ENCODE peak calls at places on chromosomes 5 and 9, in seven cellular contexts. S is IMR-90, O is mesendoderm, Y is trophoblast cell, K is neuronal stem cell, W is H9, E is mesenchymal stem cell. J is an unnamed sample.

GRCh38 chr9:112890106-112891081 is at the start of gene SLC46A2:
- DNase-seq in S (no peak), O (peak; percentile 16), Y (peak; percentile 17), K (no peak), W (peak; percentile 69), E (no peak), J (peak; percentile 60)

GRCh38 chr9:113454914-113455761 is 8.4 kb upstream of the RGS3 start:
- DNase-seq in S (peak; percentile 93), O (peak; percentile 96), Y (peak; percentile 89), K (no peak), W (no peak), E (peak; percentile 87), J (no peak)

GRCh38 chr5:62960781-62961180 is 382.2 kb downstream of the LRRC70 start:
- DNase-seq in S (no peak), O (no peak), Y (no peak), K (no peak), W (no peak), E (no peak), J (no peak)

GRCh38 chr5:109868737-109869136 is 179.0 kb downstream of the MAN2A1 start:
- DNase-seq in S (peak; percentile 57), O (no peak), Y (no peak), K (no peak), W (no peak), E (no peak), J (no peak)

GRCh38 chr9:116421006-116421538 is 266.0 kb upstream of the TRIM32 start:
- DNase-seq in S (peak; percentile 56), O (no peak), Y (no peak), K (no peak), W (no peak), E (no peak), J (no peak)

GRCh38 chr9:91785403-91785917 is 164.6 kb downstream of the ROR2 start:
- DNase-seq in S (no peak), O (no peak), Y (no peak), K (no peak), W (no peak), E (no peak), J (no peak)

GRCh38 chr5:66757219-66757833 is 161.1 kb downstream of the MAST4 start:
- DNase-seq in S (peak; percentile 44), O (peak; percentile 44), Y (peak; percentile 87), K (peak; percentile 21), W (no peak), E (peak; percentile 55), J (no peak)

GRCh38 chr5:154220625-154221024 is 30.1 kb downstream of the GALNT10 start:
- DNase-seq in S (peak; percentile 86), O (no peak), Y (peak; percentile 42), K (no peak), W (no peak), E (peak; percentile 85), J (no peak)

GRCh38 chr5:83512051-83512745 is 40.7 kb downstream of the VCAN start:
- DNase-seq in S (peak; percentile 37), O (no peak), Y (no peak), K (no peak), W (no peak), E (no peak), J (no peak)

GRCh38 chr9:100428871-100429654 is 2.1 kb downstream of the MSANTD3 start:
- DNase-seq in S (peak; percentile 100), O (peak; percentile 56), Y (peak; percentile 94), K (no peak), W (no peak), E (peak; percentile 100), J (no peak)

GRCh38 chr9:111794837-111795556 is at the start of gene SHOC1:
- DNase-seq in S (no peak), O (no peak), Y (peak; percentile 69), K (no peak), W (no peak), E (no peak), J (no peak)

GRCh38 chr5:61748651-61749050 is 416.6 kb downstream of the ZSWIM6 start:
- DNase-seq in S (no peak), O (no peak), Y (no peak), K (no peak), W (no peak), E (no peak), J (no peak)

GRCh38 chr5:61746836-61747575 is 414.9 kb downstream of the ZSWIM6 start:
- DNase-seq in S (no peak), O (no peak), Y (no peak), K (no peak), W (no peak), E (no peak), J (no peak)

GRCh38 chr5:61755726-61756125 is 423.7 kb downstream of the ZSWIM6 start:
- DNase-seq in S (no peak), O (no peak), Y (no peak), K (no peak), W (no peak), E (no peak), J (no peak)

GRCh38 chr5:61754792-61755191 is 422.7 kb downstream of the ZSWIM6 start:
- DNase-seq in S (no peak), O (no peak), Y (no peak), K (no peak), W (no peak), E (no peak), J (no peak)

GRCh38 chr5:61752588-61752987 is 420.5 kb downstream of the ZSWIM6 start:
- DNase-seq in S (no peak), O (no peak), Y (no peak), K (no peak), W (no peak), E (no peak), J (no peak)
- H2BK120ac ChIP-seq in S (no peak overlapping the region), O (no peak overlapping the region), Y (no peak overlapping the region), K (no peak overlapping the region), W (no peak overlapping the region), E (no peak overlapping the region), J (no peak overlapping the region)

GRCh38 chr9:109019420-109019819 is 6.1 kb upstream of the CTNNAL1 start:
- DNase-seq in S (no peak), O (no peak), Y (no peak), K (no peak), W (no peak), E (no peak), J (no peak)

GRCh38 chr9:109016132-109016531 is 2.8 kb upstream of the CTNNAL1 start:
- DNase-seq in S (no peak), O (no peak), Y (no peak), K (no peak), W (no peak), E (no peak), J (no peak)

GRCh38 chr9:109017493-109017892 is 4.2 kb upstream of the CTNNAL1 start:
- DNase-seq in S (no peak), O (no peak), Y (no peak), K (no peak), W (no peak), E (no peak), J (no peak)

GRCh38 chr9:109015026-109015280 is 1.7 kb upstream of the CTNNAL1 start:
- DNase-seq in S (no peak), O (no peak), Y (no peak), K (no peak), W (no peak), E (no peak), J (no peak)

GRCh38 chr9:109017061-109017460 is 3.8 kb upstream of the CTNNAL1 start:
- DNase-seq in S (peak; percentile 56), O (no peak), Y (no peak), K (no peak), W (no peak), E (peak; percentile 42), J (no peak)
- H2BK120ac ChIP-seq in S (no peak overlapping the region), O (no peak overlapping the region), Y (no peak overlapping the region), K (no peak overlapping the region), W (no peak overlapping the region), E (no peak overlapping the region), J (no peak overlapping the region)

DNA sequence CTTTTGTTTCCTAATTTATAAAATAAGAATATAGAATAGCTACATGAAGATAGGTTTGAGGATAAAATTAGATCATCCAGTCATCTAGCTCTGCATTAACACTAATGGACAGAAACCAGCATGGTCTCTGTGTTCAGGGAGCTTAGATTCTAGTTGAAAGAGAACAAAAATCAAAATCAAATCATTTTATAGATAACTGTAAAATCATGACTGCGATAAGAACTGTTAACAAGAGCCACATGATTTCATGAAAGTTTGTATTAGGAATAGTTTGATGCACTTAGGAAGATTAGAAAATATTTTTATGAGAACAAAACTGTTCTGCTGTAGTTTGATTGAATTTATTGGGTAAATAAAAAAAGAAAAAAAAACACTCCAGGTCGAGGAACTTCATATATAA is 1074.7 kb downstream of the MAT2B start:
- DNase-seq in S (no peak), O (no peak), Y (no peak), K (no peak), W (no peak), E (no peak), J (no peak)
- H2BK120ac ChIP-seq in S (no peak overlapping the region), O (no peak overlapping the region), Y (no peak overlapping the region), K (no peak overlapping the region), W (no peak overlapping the region), E (no peak overlapping the region), J (no peak overlapping the region)

GRCh38 chr5:176454724-176455394 is 6.7 kb downstream of the FAF2 start:
- DNase-seq in S (no peak), O (no peak), Y (no peak), K (no peak), W (no peak), E (no peak), J (no peak)

GRCh38 chr5:176463113-176463764 is 15.1 kb downstream of the FAF2 start:
- DNase-seq in S (no peak), O (no peak), Y (no peak), K (no peak), W (no peak), E (no peak), J (no peak)

GRCh38 chr5:176461349-176461748 is 13.2 kb downstream of the FAF2 start:
- DNase-seq in S (no peak), O (no peak), Y (no peak), K (no peak), W (no peak), E (no peak), J (no peak)

GRCh38 chr5:176458904-176459561 is 10.8 kb downstream of the FAF2 start:
- DNase-seq in S (no peak), O (no peak), Y (no peak), K (no peak), W (no peak), E (no peak), J (no peak)
- H2BK120ac ChIP-seq in S (no peak overlapping the region), O (no peak overlapping the region), Y (no peak overlapping the region), K (no peak overlapping the region), W (no peak overlapping the region), E (no peak overlapping the region), J (no peak overlapping the region)

GRCh38 chr5:58048954-58049353 is 410.9 kb downstream of the PLK2 start:
- DNase-seq in S (no peak), O (no peak), Y (no peak), K (no peak), W (no peak), E (no peak), J (no peak)
- H2BK120ac ChIP-seq in S (no peak overlapping the region), O (no peak overlapping the region), Y (no peak overlapping the region), K (no peak overlapping the region), W (no peak overlapping the region), E (no peak overlapping the region), J (no peak overlapping the region)

GRCh38 chr9:136482793-136483588 is at the start of gene SEC16A:
- DNase-seq in S (peak; percentile 97), O (peak; percentile 98), Y (peak; percentile 97), K (peak; percentile 99), W (peak; percentile 98), E (peak; percentile 97), J (peak; percentile 97)
- H2BK120ac ChIP-seq in S (peak within 1 kb of the TSS; percentile 90), O (no peak within 1 kb of the TSS), Y (peak within 1 kb of the TSS; percentile 94), K (peak within 1 kb of the TSS; percentile 85), W (peak within 1 kb of the TSS; percentile 71), E (peak within 1 kb of the TSS; percentile 94), J (peak within 1 kb of the TSS; percentile 93)